ENCODE peak calls at places on chromosomes 12 and 14, in ten cellular contexts. O is suprapubic skin; T is AG09309; J is GM04504; G is activated CD4-positive, alpha-beta T cell treated with anti-CD3 and anti-CD28 coated beads for 48 hours; V is HFFc6; L is HCEC 1CT; I is body of pancreas; F is WTC11; R is COLO829. X is an unnamed sample.

GRCh38 chr12:78406776-78407335 is 457.7 kb upstream of the SYT1 start:
- DNase-seq in L (peak; percentile 42), G (no peak), T (no peak), O (no peak), V (no peak), J (no peak), R (no peak), F (no peak), I (no peak), X (no peak)

GRCh38 chr12:27667540-27667939 is 28.7 kb upstream of the REP15 start:
- DNase-seq in J (peak; percentile 76), I (no peak), G (peak; percentile 9), R (no peak), F (no peak), O (no peak), L (peak; percentile 37), V (peak; percentile 45), T (peak; percentile 76), X (no peak)

GRCh38 chr14:20686386-20687143 is 2.0 kb upstream of the ANG start:
- DNase-seq in O (no peak), F (no peak), J (no peak), R (no peak), G (no peak), V (no peak), I (peak; percentile 66), L (no peak), T (no peak), X (no peak)

GRCh38 chr14:36652542-36653201 is 9.0 kb upstream of the PAX9 start:
- DNase-seq in F (no peak), L (no peak), R (no peak), I (no peak), T (no peak), V (no peak), O (no peak), G (no peak), J (no peak), X (no peak)

GRCh38 chr12:125492354-125493270 is 427.4 kb downstream of the AACS start:
- DNase-seq in L (no peak), T (no peak), J (no peak), G (no peak), O (no peak), F (no peak), V (no peak), I (no peak), R (no peak), X (no peak)

GRCh38 chr14:23160924-23161522 is 22.4 kb downstream of the SLC7A8 start:
- DNase-seq in I (peak; percentile 85), R (peak; percentile 31), G (no peak), O (no peak), L (peak; percentile 82), V (peak; percentile 81), J (peak; percentile 65), F (peak; percentile 88), T (peak; percentile 62), X (no peak)

GRCh38 chr12:6535960-6536847 is 1.9 kb downstream of the GAPDH start:
- DNase-seq in T (no peak), V (no peak), R (no peak), I (no peak), G (peak; percentile 30), L (no peak), J (no peak), O (no peak), F (no peak), X (no peak)

GRCh38 chr12:481422-481821 is 21.7 kb downstream of the B4GALNT3 start:
- DNase-seq in I (no peak), L (no peak), V (no peak), F (no peak), T (no peak), O (peak; percentile 38), J (peak; percentile 17), G (no peak), R (no peak), X (no peak)

GRCh38 chr12:107129315-107129930 is 36.1 kb upstream of the CRY1 start:
- DNase-seq in J (no peak), O (no peak), F (no peak), G (no peak), T (no peak), V (no peak), L (no peak), R (no peak), I (no peak), X (no peak)

GRCh38 chr12:45205165-45205825 is 10.6 kb upstream of the ANO6 start:
- DNase-seq in G (no peak), V (no peak), L (no peak), T (no peak), J (no peak), F (no peak), R (no peak), O (no peak), I (no peak), X (no peak)

GRCh38 chr14:54188036-54188666 is 208.7 kb upstream of the CDKN3 start:
- DNase-seq in R (no peak), F (no peak), I (no peak), J (no peak), L (no peak), T (no peak), O (no peak), G (no peak), V (no peak), X (no peak)